ENCODE peak calls at places on chromosomes 11 and 22, in six cellular contexts. One of them, this sample, is unnamed.

GRCh38 chr22:31925056-31925455 is 19.3 kb upstream of the YWHAH start:
- DNase-seq in stimulated activated CD4-positive, alpha-beta T cell treated with anti-CD3 and anti-CD28 coated beads, Interleukin-2, amount 100 ng/mL, for 4 hours: no peak
- DNase-seq in naive B cell: no peak
- DNase-seq in activated CD4-positive, alpha-beta T cell treated with anti-CD3 and anti-CD28 coated beads, Interleukin-2, amount 50 U/mL, for 48 hours: no peak
- DNase-seq in HL-60: no peak
- DNase-seq in stimulated activated effector memory CD8-positive, alpha-beta T cell treated with anti-CD3 and anti-CD28 coated beads, Interleukin-12 subunit alpha, Interleukin-12 subunit beta, amount 100 ng/mL, for 72 hours: no peak
- DNase-seq in this sample: no peak

GRCh38 chr11:67117667-67118058 is 1.4 kb upstream of the KDM2A start:
- DNase-seq in activated CD4-positive, alpha-beta T cell treated with anti-CD3 and anti-CD28 coated beads, Interleukin-2, amount 50 U/mL, for 48 hours: peak
- DNase-seq in stimulated activated effector memory CD8-positive, alpha-beta T cell treated with anti-CD3 and anti-CD28 coated beads, Interleukin-12 subunit alpha, Interleukin-12 subunit beta, amount 100 ng/mL, for 72 hours: peak
- DNase-seq in stimulated activated CD4-positive, alpha-beta T cell treated with anti-CD3 and anti-CD28 coated beads, Interleukin-2, amount 100 ng/mL, for 4 hours: no peak
- DNase-seq in HL-60: no peak
- DNase-seq in naive B cell: peak
- DNase-seq in this sample: peak

GRCh38 chr11:77196961-77197360 is 68.9 kb downstream of the MYO7A start:
- DNase-seq in stimulated activated effector memory CD8-positive, alpha-beta T cell treated with anti-CD3 and anti-CD28 coated beads, Interleukin-12 subunit alpha, Interleukin-12 subunit beta, amount 100 ng/mL, for 72 hours: no peak
- DNase-seq in stimulated activated CD4-positive, alpha-beta T cell treated with anti-CD3 and anti-CD28 coated beads, Interleukin-2, amount 100 ng/mL, for 4 hours: no peak
- DNase-seq in activated CD4-positive, alpha-beta T cell treated with anti-CD3 and anti-CD28 coated beads, Interleukin-2, amount 50 U/mL, for 48 hours: no peak
- DNase-seq in HL-60: no peak
- DNase-seq in naive B cell: no peak
- DNase-seq in this sample: no peak

GRCh38 chr11:19697721-19698121 is 14.9 kb upstream of the NAV2 start:
- DNase-seq in stimulated activated CD4-positive, alpha-beta T cell treated with anti-CD3 and anti-CD28 coated beads, Interleukin-2, amount 100 ng/mL, for 4 hours: no peak
- DNase-seq in naive B cell: no peak
- DNase-seq in HL-60: no peak
- DNase-seq in activated CD4-positive, alpha-beta T cell treated with anti-CD3 and anti-CD28 coated beads, Interleukin-2, amount 50 U/mL, for 48 hours: no peak
- DNase-seq in stimulated activated effector memory CD8-positive, alpha-beta T cell treated with anti-CD3 and anti-CD28 coated beads, Interleukin-12 subunit alpha, Interleukin-12 subunit beta, amount 100 ng/mL, for 72 hours: no peak
- DNase-seq in this sample: no peak

GRCh38 chr11:2672553-2673249 is 27.1 kb downstream of the KCNQ1OT1 start:
- DNase-seq in HL-60: no peak
- DNase-seq in stimulated activated effector memory CD8-positive, alpha-beta T cell treated with anti-CD3 and anti-CD28 coated beads, Interleukin-12 subunit alpha, Interleukin-12 subunit beta, amount 100 ng/mL, for 72 hours: no peak
- DNase-seq in activated CD4-positive, alpha-beta T cell treated with anti-CD3 and anti-CD28 coated beads, Interleukin-2, amount 50 U/mL, for 48 hours: no peak
- DNase-seq in naive B cell: no peak
- DNase-seq in stimulated activated CD4-positive, alpha-beta T cell treated with anti-CD3 and anti-CD28 coated beads, Interleukin-2, amount 100 ng/mL, for 4 hours: no peak
- DNase-seq in this sample: no peak

GRCh38 chr22:46661221-46661851 is 41.1 kb downstream of the GRAMD4 start:
- DNase-seq in stimulated activated effector memory CD8-positive, alpha-beta T cell treated with anti-CD3 and anti-CD28 coated beads, Interleukin-12 subunit alpha, Interleukin-12 subunit beta, amount 100 ng/mL, for 72 hours: peak
- DNase-seq in HL-60: no peak
- DNase-seq in stimulated activated CD4-positive, alpha-beta T cell treated with anti-CD3 and anti-CD28 coated beads, Interleukin-2, amount 100 ng/mL, for 4 hours: peak
- DNase-seq in naive B cell: no peak
- DNase-seq in activated CD4-positive, alpha-beta T cell treated with anti-CD3 and anti-CD28 coated beads, Interleukin-2, amount 50 U/mL, for 48 hours: peak
- DNase-seq in this sample: peak

GRCh38 chr11:1472180-1473005 is 14.2 kb downstream of the MOB2 start:
- DNase-seq in naive B cell: no peak
- DNase-seq in activated CD4-positive, alpha-beta T cell treated with anti-CD3 and anti-CD28 coated beads, Interleukin-2, amount 50 U/mL, for 48 hours: no peak
- DNase-seq in stimulated activated effector memory CD8-positive, alpha-beta T cell treated with anti-CD3 and anti-CD28 coated beads, Interleukin-12 subunit alpha, Interleukin-12 subunit beta, amount 100 ng/mL, for 72 hours: no peak
- DNase-seq in HL-60: no peak
- DNase-seq in stimulated activated CD4-positive, alpha-beta T cell treated with anti-CD3 and anti-CD28 coated beads, Interleukin-2, amount 100 ng/mL, for 4 hours: no peak
- DNase-seq in this sample: no peak

GRCh38 chr22:48981671-48982070 is 846.0 kb downstream of the BRD1 start:
- DNase-seq in activated CD4-positive, alpha-beta T cell treated with anti-CD3 and anti-CD28 coated beads, Interleukin-2, amount 50 U/mL, for 48 hours: no peak
- DNase-seq in naive B cell: no peak
- DNase-seq in stimulated activated effector memory CD8-positive, alpha-beta T cell treated with anti-CD3 and anti-CD28 coated beads, Interleukin-12 subunit alpha, Interleukin-12 subunit beta, amount 100 ng/mL, for 72 hours: no peak
- DNase-seq in stimulated activated CD4-positive, alpha-beta T cell treated with anti-CD3 and anti-CD28 coated beads, Interleukin-2, amount 100 ng/mL, for 4 hours: no peak
- DNase-seq in HL-60: no peak
- DNase-seq in this sample: no peak

GRCh38 chr11:75350743-75351540 is 519 bp downstream of the ARRB1 start:
- DNase-seq in HL-60: peak
- DNase-seq in activated CD4-positive, alpha-beta T cell treated with anti-CD3 and anti-CD28 coated beads, Interleukin-2, amount 50 U/mL, for 48 hours: peak
- DNase-seq in stimulated activated CD4-positive, alpha-beta T cell treated with anti-CD3 and anti-CD28 coated beads, Interleukin-2, amount 100 ng/mL, for 4 hours: no peak
- DNase-seq in stimulated activated effector memory CD8-positive, alpha-beta T cell treated with anti-CD3 and anti-CD28 coated beads, Interleukin-12 subunit alpha, Interleukin-12 subunit beta, amount 100 ng/mL, for 72 hours: no peak
- DNase-seq in naive B cell: no peak
- DNase-seq in this sample: peak

GRCh38 chr11:92298238-92298565 is 73.6 kb downstream of the FAT3 start:
- DNase-seq in stimulated activated effector memory CD8-positive, alpha-beta T cell treated with anti-CD3 and anti-CD28 coated beads, Interleukin-12 subunit alpha, Interleukin-12 subunit beta, amount 100 ng/mL, for 72 hours: no peak
- DNase-seq in naive B cell: no peak
- DNase-seq in activated CD4-positive, alpha-beta T cell treated with anti-CD3 and anti-CD28 coated beads, Interleukin-2, amount 50 U/mL, for 48 hours: no peak
- DNase-seq in stimulated activated CD4-positive, alpha-beta T cell treated with anti-CD3 and anti-CD28 coated beads, Interleukin-2, amount 100 ng/mL, for 4 hours: no peak
- DNase-seq in HL-60: no peak
- DNase-seq in this sample: no peak

GRCh38 chr22:41361716-41362310 is 19.9 kb upstream of the TEF start:
- DNase-seq in naive B cell: no peak
- DNase-seq in stimulated activated CD4-positive, alpha-beta T cell treated with anti-CD3 and anti-CD28 coated beads, Interleukin-2, amount 100 ng/mL, for 4 hours: no peak
- DNase-seq in stimulated activated effector memory CD8-positive, alpha-beta T cell treated with anti-CD3 and anti-CD28 coated beads, Interleukin-12 subunit alpha, Interleukin-12 subunit beta, amount 100 ng/mL, for 72 hours: no peak
- DNase-seq in activated CD4-positive, alpha-beta T cell treated with anti-CD3 and anti-CD28 coated beads, Interleukin-2, amount 50 U/mL, for 48 hours: no peak
- DNase-seq in HL-60: no peak
- DNase-seq in this sample: no peak

GRCh38 chr11:128324531-128325141 is 262.7 kb downstream of the ETS1 start:
- DNase-seq in stimulated activated CD4-positive, alpha-beta T cell treated with anti-CD3 and anti-CD28 coated beads, Interleukin-2, amount 100 ng/mL, for 4 hours: peak
- DNase-seq in HL-60: no peak
- DNase-seq in naive B cell: no peak
- DNase-seq in activated CD4-positive, alpha-beta T cell treated with anti-CD3 and anti-CD28 coated beads, Interleukin-2, amount 50 U/mL, for 48 hours: peak
- DNase-seq in stimulated activated effector memory CD8-positive, alpha-beta T cell treated with anti-CD3 and anti-CD28 coated beads, Interleukin-12 subunit alpha, Interleukin-12 subunit beta, amount 100 ng/mL, for 72 hours: peak
- DNase-seq in this sample: peak

GRCh38 chr11:28976012-28976800 is 868.0 kb downstream of the METTL15 start:
- DNase-seq in stimulated activated effector memory CD8-positive, alpha-beta T cell treated with anti-CD3 and anti-CD28 coated beads, Interleukin-12 subunit alpha, Interleukin-12 subunit beta, amount 100 ng/mL, for 72 hours: no peak
- DNase-seq in activated CD4-positive, alpha-beta T cell treated with anti-CD3 and anti-CD28 coated beads, Interleukin-2, amount 50 U/mL, for 48 hours: no peak
- DNase-seq in stimulated activated CD4-positive, alpha-beta T cell treated with anti-CD3 and anti-CD28 coated beads, Interleukin-2, amount 100 ng/mL, for 4 hours: no peak
- DNase-seq in HL-60: no peak
- DNase-seq in naive B cell: no peak
- DNase-seq in this sample: no peak

GRCh38 chr11:120208777-120209176 is 2.1 kb upstream of the OAF start:
- DNase-seq in stimulated activated effector memory CD8-positive, alpha-beta T cell treated with anti-CD3 and anti-CD28 coated beads, Interleukin-12 subunit alpha, Interleukin-12 subunit beta, amount 100 ng/mL, for 72 hours: no peak
- DNase-seq in stimulated activated CD4-positive, alpha-beta T cell treated with anti-CD3 and anti-CD28 coated beads, Interleukin-2, amount 100 ng/mL, for 4 hours: no peak
- DNase-seq in HL-60: peak
- DNase-seq in naive B cell: no peak
- DNase-seq in activated CD4-positive, alpha-beta T cell treated with anti-CD3 and anti-CD28 coated beads, Interleukin-2, amount 50 U/mL, for 48 hours: no peak
- DNase-seq in this sample: no peak

GRCh38 chr11:69041516-69041915 is 7.2 kb upstream of the TPCN2 start:
- DNase-seq in HL-60: no peak
- DNase-seq in stimulated activated effector memory CD8-positive, alpha-beta T cell treated with anti-CD3 and anti-CD28 coated beads, Interleukin-12 subunit alpha, Interleukin-12 subunit beta, amount 100 ng/mL, for 72 hours: no peak
- DNase-seq in stimulated activated CD4-positive, alpha-beta T cell treated with anti-CD3 and anti-CD28 coated beads, Interleukin-2, amount 100 ng/mL, for 4 hours: no peak
- DNase-seq in activated CD4-positive, alpha-beta T cell treated with anti-CD3 and anti-CD28 coated beads, Interleukin-2, amount 50 U/mL, for 48 hours: no peak
- DNase-seq in naive B cell: no peak
- DNase-seq in this sample: no peak

GRCh38 chr11:69230856-69231425 is 63.0 kb upstream of the MYEOV start:
- DNase-seq in stimulated activated CD4-positive, alpha-beta T cell treated with anti-CD3 and anti-CD28 coated beads, Interleukin-2, amount 100 ng/mL, for 4 hours: no peak
- DNase-seq in HL-60: no peak
- DNase-seq in activated CD4-positive, alpha-beta T cell treated with anti-CD3 and anti-CD28 coated beads, Interleukin-2, amount 50 U/mL, for 48 hours: no peak
- DNase-seq in stimulated activated effector memory CD8-positive, alpha-beta T cell treated with anti-CD3 and anti-CD28 coated beads, Interleukin-12 subunit alpha, Interleukin-12 subunit beta, amount 100 ng/mL, for 72 hours: no peak
- DNase-seq in naive B cell: no peak
- DNase-seq in this sample: no peak

GRCh38 chr22:47569389-47570299 is 807.2 kb downstream of the TBC1D22A start:
- DNase-seq in activated CD4-positive, alpha-beta T cell treated with anti-CD3 and anti-CD28 coated beads, Interleukin-2, amount 50 U/mL, for 48 hours: no peak
- DNase-seq in HL-60: no peak
- DNase-seq in stimulated activated CD4-positive, alpha-beta T cell treated with anti-CD3 and anti-CD28 coated beads, Interleukin-2, amount 100 ng/mL, for 4 hours: no peak
- DNase-seq in stimulated activated effector memory CD8-positive, alpha-beta T cell treated with anti-CD3 and anti-CD28 coated beads, Interleukin-12 subunit alpha, Interleukin-12 subunit beta, amount 100 ng/mL, for 72 hours: no peak
- DNase-seq in naive B cell: no peak
- DNase-seq in this sample: no peak

GRCh38 chr11:10317776-10318526 is 13.1 kb downstream of the ADM start:
- DNase-seq in stimulated activated effector memory CD8-positive, alpha-beta T cell treated with anti-CD3 and anti-CD28 coated beads, Interleukin-12 subunit alpha, Interleukin-12 subunit beta, amount 100 ng/mL, for 72 hours: no peak
- DNase-seq in stimulated activated CD4-positive, alpha-beta T cell treated with anti-CD3 and anti-CD28 coated beads, Interleukin-2, amount 100 ng/mL, for 4 hours: no peak
- DNase-seq in HL-60: no peak
- DNase-seq in activated CD4-positive, alpha-beta T cell treated with anti-CD3 and anti-CD28 coated beads, Interleukin-2, amount 50 U/mL, for 48 hours: no peak
- DNase-seq in naive B cell: peak
- DNase-seq in this sample: no peak

GRCh38 chr11:44011797-44012196 is 36.0 kb upstream of the ACCSL start:
- DNase-seq in stimulated activated CD4-positive, alpha-beta T cell treated with anti-CD3 and anti-CD28 coated beads, Interleukin-2, amount 100 ng/mL, for 4 hours: no peak
- DNase-seq in activated CD4-positive, alpha-beta T cell treated with anti-CD3 and anti-CD28 coated beads, Interleukin-2, amount 50 U/mL, for 48 hours: no peak
- DNase-seq in HL-60: no peak
- DNase-seq in stimulated activated effector memory CD8-positive, alpha-beta T cell treated with anti-CD3 and anti-CD28 coated beads, Interleukin-12 subunit alpha, Interleukin-12 subunit beta, amount 100 ng/mL, for 72 hours: no peak
- DNase-seq in naive B cell: no peak
- DNase-seq in this sample: no peak

GRCh38 chr22:44730490-44731356 is 21.7 kb upstream of the ARHGAP8 start:
- DNase-seq in HL-60: no peak
- DNase-seq in stimulated activated effector memory CD8-positive, alpha-beta T cell treated with anti-CD3 and anti-CD28 coated beads, Interleukin-12 subunit alpha, Interleukin-12 subunit beta, amount 100 ng/mL, for 72 hours: no peak
- DNase-seq in naive B cell: no peak
- DNase-seq in stimulated activated CD4-positive, alpha-beta T cell treated with anti-CD3 and anti-CD28 coated beads, Interleukin-2, amount 100 ng/mL, for 4 hours: no peak
- DNase-seq in activated CD4-positive, alpha-beta T cell treated with anti-CD3 and anti-CD28 coated beads, Interleukin-2, amount 50 U/mL, for 48 hours: no peak
- DNase-seq in this sample: no peak

GRCh38 chr11:61358566-61358965 is 3.1 kb downstream of the CYB561A3 start:
- DNase-seq in naive B cell: no peak
- DNase-seq in HL-60: no peak
- DNase-seq in activated CD4-positive, alpha-beta T cell treated with anti-CD3 and anti-CD28 coated beads, Interleukin-2, amount 50 U/mL, for 48 hours: no peak
- DNase-seq in stimulated activated CD4-positive, alpha-beta T cell treated with anti-CD3 and anti-CD28 coated beads, Interleukin-2, amount 100 ng/mL, for 4 hours: no peak
- DNase-seq in stimulated activated effector memory CD8-positive, alpha-beta T cell treated with anti-CD3 and anti-CD28 coated beads, Interleukin-12 subunit alpha, Interleukin-12 subunit beta, amount 100 ng/mL, for 72 hours: no peak
- DNase-seq in this sample: no peak

GRCh38 chr11:71199226-71199815 is 53.1 kb downstream of the SHANK2 start:
- DNase-seq in naive B cell: no peak
- DNase-seq in HL-60: no peak
- DNase-seq in activated CD4-positive, alpha-beta T cell treated with anti-CD3 and anti-CD28 coated beads, Interleukin-2, amount 50 U/mL, for 48 hours: no peak
- DNase-seq in stimulated activated effector memory CD8-positive, alpha-beta T cell treated with anti-CD3 and anti-CD28 coated beads, Interleukin-12 subunit alpha, Interleukin-12 subunit beta, amount 100 ng/mL, for 72 hours: no peak
- DNase-seq in stimulated activated CD4-positive, alpha-beta T cell treated with anti-CD3 and anti-CD28 coated beads, Interleukin-2, amount 100 ng/mL, for 4 hours: no peak
- DNase-seq in this sample: no peak

GRCh38 chr22:29231971-29232959 is 26.6 kb downstream of the EMID1 start:
- DNase-seq in HL-60: no peak
- DNase-seq in naive B cell: no peak
- DNase-seq in stimulated activated CD4-positive, alpha-beta T cell treated with anti-CD3 and anti-CD28 coated beads, Interleukin-2, amount 100 ng/mL, for 4 hours: no peak
- DNase-seq in stimulated activated effector memory CD8-positive, alpha-beta T cell treated with anti-CD3 and anti-CD28 coated beads, Interleukin-12 subunit alpha, Interleukin-12 subunit beta, amount 100 ng/mL, for 72 hours: no peak
- DNase-seq in activated CD4-positive, alpha-beta T cell treated with anti-CD3 and anti-CD28 coated beads, Interleukin-2, amount 50 U/mL, for 48 hours: no peak
- DNase-seq in this sample: no peak

GRCh38 chr11:9758676-9759518 is 95.0 kb downstream of the SWAP70 start:
- DNase-seq in stimulated activated effector memory CD8-positive, alpha-beta T cell treated with anti-CD3 and anti-CD28 coated beads, Interleukin-12 subunit alpha, Interleukin-12 subunit beta, amount 100 ng/mL, for 72 hours: peak
- DNase-seq in HL-60: peak
- DNase-seq in naive B cell: peak
- DNase-seq in activated CD4-positive, alpha-beta T cell treated with anti-CD3 and anti-CD28 coated beads, Interleukin-2, amount 50 U/mL, for 48 hours: peak
- DNase-seq in stimulated activated CD4-positive, alpha-beta T cell treated with anti-CD3 and anti-CD28 coated beads, Interleukin-2, amount 100 ng/mL, for 4 hours: no peak
- DNase-seq in this sample: peak

GRCh38 chr11:120710354-120711187 is 199.0 kb downstream of the GRIK4 start:
- DNase-seq in naive B cell: no peak
- DNase-seq in HL-60: no peak
- DNase-seq in stimulated activated effector memory CD8-positive, alpha-beta T cell treated with anti-CD3 and anti-CD28 coated beads, Interleukin-12 subunit alpha, Interleukin-12 subunit beta, amount 100 ng/mL, for 72 hours: no peak
- DNase-seq in activated CD4-positive, alpha-beta T cell treated with anti-CD3 and anti-CD28 coated beads, Interleukin-2, amount 50 U/mL, for 48 hours: no peak
- DNase-seq in stimulated activated CD4-positive, alpha-beta T cell treated with anti-CD3 and anti-CD28 coated beads, Interleukin-2, amount 100 ng/mL, for 4 hours: no peak
- DNase-seq in this sample: no peak

GRCh38 chr11:65417702-65418430 is 4.7 kb upstream of the NEAT1 start:
- DNase-seq in stimulated activated effector memory CD8-positive, alpha-beta T cell treated with anti-CD3 and anti-CD28 coated beads, Interleukin-12 subunit alpha, Interleukin-12 subunit beta, amount 100 ng/mL, for 72 hours: no peak
- DNase-seq in activated CD4-positive, alpha-beta T cell treated with anti-CD3 and anti-CD28 coated beads, Interleukin-2, amount 50 U/mL, for 48 hours: peak
- DNase-seq in HL-60: no peak
- DNase-seq in stimulated activated CD4-positive, alpha-beta T cell treated with anti-CD3 and anti-CD28 coated beads, Interleukin-2, amount 100 ng/mL, for 4 hours: no peak
- DNase-seq in naive B cell: peak
- DNase-seq in this sample: no peak

GRCh38 chr22:20548806-20549205 is 41.4 kb downstream of the MED15 start:
- DNase-seq in stimulated activated effector memory CD8-positive, alpha-beta T cell treated with anti-CD3 and anti-CD28 coated beads, Interleukin-12 subunit alpha, Interleukin-12 subunit beta, amount 100 ng/mL, for 72 hours: no peak
- DNase-seq in stimulated activated CD4-positive, alpha-beta T cell treated with anti-CD3 and anti-CD28 coated beads, Interleukin-2, amount 100 ng/mL, for 4 hours: no peak
- DNase-seq in activated CD4-positive, alpha-beta T cell treated with anti-CD3 and anti-CD28 coated beads, Interleukin-2, amount 50 U/mL, for 48 hours: no peak
- DNase-seq in HL-60: no peak
- DNase-seq in naive B cell: no peak
- DNase-seq in this sample: no peak

GRCh38 chr11:85884581-85885021 is 29.4 kb downstream of the CCDC83 start:
- DNase-seq in stimulated activated CD4-positive, alpha-beta T cell treated with anti-CD3 and anti-CD28 coated beads, Interleukin-2, amount 100 ng/mL, for 4 hours: no peak
- DNase-seq in HL-60: no peak
- DNase-seq in naive B cell: no peak
- DNase-seq in stimulated activated effector memory CD8-positive, alpha-beta T cell treated with anti-CD3 and anti-CD28 coated beads, Interleukin-12 subunit alpha, Interleukin-12 subunit beta, amount 100 ng/mL, for 72 hours: no peak
- DNase-seq in activated CD4-positive, alpha-beta T cell treated with anti-CD3 and anti-CD28 coated beads, Interleukin-2, amount 50 U/mL, for 48 hours: no peak
- DNase-seq in this sample: no peak

GRCh38 chr11:65560555-65561418 is 2.6 kb upstream of the LTBP3 start:
- DNase-seq in activated CD4-positive, alpha-beta T cell treated with anti-CD3 and anti-CD28 coated beads, Interleukin-2, amount 50 U/mL, for 48 hours: no peak
- DNase-seq in stimulated activated CD4-positive, alpha-beta T cell treated with anti-CD3 and anti-CD28 coated beads, Interleukin-2, amount 100 ng/mL, for 4 hours: no peak
- DNase-seq in HL-60: no peak
- DNase-seq in naive B cell: no peak
- DNase-seq in stimulated activated effector memory CD8-positive, alpha-beta T cell treated with anti-CD3 and anti-CD28 coated beads, Interleukin-12 subunit alpha, Interleukin-12 subunit beta, amount 100 ng/mL, for 72 hours: no peak
- DNase-seq in this sample: no peak

GRCh38 chr11:30585892-30586250 is 282 bp downstream of the MPPED2 start:
- DNase-seq in stimulated activated CD4-positive, alpha-beta T cell treated with anti-CD3 and anti-CD28 coated beads, Interleukin-2, amount 100 ng/mL, for 4 hours: no peak
- DNase-seq in naive B cell: no peak
- DNase-seq in activated CD4-positive, alpha-beta T cell treated with anti-CD3 and anti-CD28 coated beads, Interleukin-2, amount 50 U/mL, for 48 hours: no peak
- DNase-seq in stimulated activated effector memory CD8-positive, alpha-beta T cell treated with anti-CD3 and anti-CD28 coated beads, Interleukin-12 subunit alpha, Interleukin-12 subunit beta, amount 100 ng/mL, for 72 hours: no peak
- DNase-seq in HL-60: no peak
- DNase-seq in this sample: no peak

GRCh38 chr11:10490398-10491232 is 35.6 kb downstream of the AMPD3 start:
- DNase-seq in activated CD4-positive, alpha-beta T cell treated with anti-CD3 and anti-CD28 coated beads, Interleukin-2, amount 50 U/mL, for 48 hours: no peak
- DNase-seq in stimulated activated CD4-positive, alpha-beta T cell treated with anti-CD3 and anti-CD28 coated beads, Interleukin-2, amount 100 ng/mL, for 4 hours: no peak
- DNase-seq in naive B cell: no peak
- DNase-seq in stimulated activated effector memory CD8-positive, alpha-beta T cell treated with anti-CD3 and anti-CD28 coated beads, Interleukin-12 subunit alpha, Interleukin-12 subunit beta, amount 100 ng/mL, for 72 hours: no peak
- DNase-seq in HL-60: no peak
- DNase-seq in this sample: no peak

This sample was measured in T-helper 9 cell.